ENCODE peak calls at places on chromosomes 13 and 19, in five cellular contexts. I is SJSA1, V is PC-3, W is pancreas, X is GM04504. T is an unnamed sample.

GRCh38 chr13:52118595-52118994 is 10.3 kb downstream of the NEK5 start:
- DNase-seq in I (no peak), V (no peak), W (no peak), X (no peak), T (no peak)

GRCh38 chr19:4456843-4457653 is 546 bp downstream of the UBXN6 start:
- DNase-seq in I (no peak), V (no peak), W (no peak), X (peak; percentile 21), T (no peak)

GRCh38 chr19:51742736-51743288 is 8.9 kb downstream of the FPR1 start:
- DNase-seq in I (no peak), V (peak; percentile 42), W (no peak), X (no peak), T (no peak)

GRCh38 chr19:56671613-56671994 is at the start of gene ZNF835:
- DNase-seq in I (no peak), V (no peak), W (peak; percentile 88), X (no peak), T (peak; percentile 92)

GRCh38 chr13:34410653-34411052 is 531.4 kb upstream of the NBEA start:
- DNase-seq in I (no peak), V (no peak), W (no peak), X (peak; percentile 34), T (no peak)

GRCh38 chr13:66180806-66181205 is 1049.3 kb downstream of the PCDH9 start:
- DNase-seq in I (no peak), V (peak; percentile 9), W (no peak), X (no peak), T (no peak)

GRCh38 chr13:50592412-50593145 is 250.9 kb downstream of the DLEU7 start:
- DNase-seq in I (no peak), V (peak; percentile 66), W (no peak), X (peak; percentile 35), T (no peak)

GRCh38 chr13:77500094-77500493 is 35.4 kb upstream of the SCEL start:
- DNase-seq in I (no peak), V (no peak), W (no peak), X (no peak), T (no peak)

GRCh38 chr13:100734194-100734720 is 59.7 kb upstream of the TMTC4 start:
- DNase-seq in I (no peak), V (peak; percentile 43), W (no peak), X (no peak), T (no peak)

GRCh38 chr19:40356681-40357595 is 8.4 kb downstream of the PLD3 start:
- DNase-seq in I (no peak), V (no peak), W (no peak), X (no peak), T (no peak)

GRCh38 chr13:40064723-40065122 is 409.3 kb downstream of the COG6 start:
- DNase-seq in I (no peak), V (peak; percentile 92), W (no peak), X (peak; percentile 96), T (no peak)

GRCh38 chr19:10961073-10961762 is 388 bp downstream of the SMARCA4 start:
- DNase-seq in I (no peak), V (peak; percentile 35), W (no peak), X (no peak), T (no peak)

GRCh38 chr19:19134687-19135158 is 3.6 kb downstream of the TMEM161A start:
- DNase-seq in I (no peak), V (no peak), W (peak; percentile 70), X (no peak), T (no peak)

GRCh38 chr13:41707192-41707858 is 250.0 kb downstream of the RGCC start:
- DNase-seq in I (no peak), V (no peak), W (no peak), X (no peak), T (no peak)

GRCh38 chr13:63699948-63700347 is 2284.3 kb upstream of the PCDH20 start:
- DNase-seq in I (no peak), V (no peak), W (no peak), X (no peak), T (no peak)

GRCh38 chr13:79995334-79995733 is 345.6 kb downstream of the SPRY2 start:
- DNase-seq in I (no peak), V (peak; percentile 52), W (no peak), X (peak; percentile 82), T (no peak)

GRCh38 chr19:49442354-49442753 is 1.0 kb upstream of the SLC17A7 start:
- DNase-seq in I (no peak), V (peak; percentile 20), W (peak; percentile 60), X (no peak), T (no peak)

GRCh38 chr19:14674764-14675163 is at the start of gene ADGRE3:
- DNase-seq in I (no peak), V (no peak), W (no peak), X (no peak), T (no peak)

GRCh38 chr19:2049741-2050348 is 1.2 kb downstream of the MKNK2 start:
- DNase-seq in I (peak; percentile 48), V (peak; percentile 67), W (peak; percentile 94), X (no peak), T (peak; percentile 88)

GRCh38 chr13:81745391-81745790 is 1404.5 kb upstream of the SPRY2 start:
- DNase-seq in I (no peak), V (no peak), W (no peak), X (no peak), T (no peak)

GRCh38 chr19:19137556-19138109 is 645 bp downstream of the TMEM161A start:
- DNase-seq in I (no peak), V (no peak), W (peak; percentile 45), X (no peak), T (no peak)

GRCh38 chr19:13277104-13277809 is 127.0 kb downstream of the IER2 start:
- DNase-seq in I (peak; percentile 56), V (peak; percentile 96), W (no peak), X (peak; percentile 53), T (peak; percentile 56)

GRCh38 chr19:32397736-32398135 is 7.8 kb upstream of the DPY19L3 start:
- DNase-seq in I (peak; percentile 70), V (peak; percentile 58), W (no peak), X (peak; percentile 71), T (no peak)

GRCh38 chr19:45070214-45070613 is 6.1 kb downstream of the ZNF296 start:
- DNase-seq in I (no peak), V (no peak), W (no peak), X (no peak), T (no peak)

GRCh38 chr19:46529622-46530451 is 34.2 kb upstream of the PNMA8B start:
- DNase-seq in I (peak; percentile 62), V (peak; percentile 69), W (peak; percentile 74), X (peak; percentile 35), T (peak; percentile 76)

GRCh38 chr19:57282011-57282636 is 1.8 kb downstream of the ZNF460 start:
- DNase-seq in I (no peak), V (peak; percentile 62), W (no peak), X (no peak), T (no peak)

GRCh38 chr13:34678154-34678553 is 263.9 kb upstream of the NBEA start:
- DNase-seq in I (peak; percentile 40), V (peak; percentile 77), W (no peak), X (no peak), T (no peak)

GRCh38 chr13:97302611-97303010 is 80.5 kb downstream of the MBNL2 start:
- DNase-seq in I (no peak), V (no peak), W (no peak), X (no peak), T (no peak)

GRCh38 chr19:33250500-33250899 is 24.9 kb upstream of the SLC7A10 start:
- DNase-seq in I (no peak), V (no peak), W (no peak), X (no peak), T (no peak)

GRCh38 chr19:4455742-4456565 is 1.6 kb downstream of the UBXN6 start:
- DNase-seq in I (peak; percentile 55), V (peak; percentile 41), W (peak; percentile 64), X (peak; percentile 62), T (peak; percentile 86)

GRCh38 chr19:47066376-47067214 is 18.2 kb upstream of the TMEM160 start:
- DNase-seq in I (no peak), V (no peak), W (no peak), X (no peak), T (no peak)

GRCh38 chr13:70357031-70357430 is 248.8 kb upstream of the KLHL1 start:
- DNase-seq in I (no peak), V (no peak), W (no peak), X (no peak), T (no peak)

GRCh38 chr13:47178090-47178950 is 281.5 kb upstream of the HTR2A start:
- DNase-seq in I (no peak), V (no peak), W (no peak), X (no peak), T (no peak)

GRCh38 chr19:1132625-1133383 is 29.0 kb downstream of the GPX4 start:
- DNase-seq in I (no peak), V (no peak), W (peak; percentile 29), X (no peak), T (no peak)

GRCh38 chr19:6521718-6522646 is 8.8 kb upstream of the TNFSF9 start:
- DNase-seq in I (no peak), V (no peak), W (no peak), X (no peak), T (no peak)

GRCh38 chr19:22735911-22736645 is 47.9 kb downstream of the ZNF99 start:
- DNase-seq in I (peak; percentile 2), V (no peak), W (no peak), X (no peak), T (no peak)

GRCh38 chr13:97719759-97720158 is 233.7 kb upstream of the IPO5 start:
- DNase-seq in I (no peak), V (peak; percentile 39), W (no peak), X (no peak), T (no peak)

GRCh38 chr19:18503971-18504885 is 17.6 kb downstream of the ELL start:
- DNase-seq in I (no peak), V (peak; percentile 15), W (peak; percentile 61), X (no peak), T (no peak)